ENCODE peak calls at places on chromosomes 12 and 14, in ten cellular contexts. One of them, this sample, is unnamed.

GRCh38 chr14:21802441-21802840 is 128.8 kb upstream of the OR4E1 start:
- DNase-seq in AG04450: no peak
- DNase-seq in cardiac muscle cell: no peak
- DNase-seq in colonic mucosa: no peak
- DNase-seq in SK-N-SH: no peak
- DNase-seq in H1: no peak
- DNase-seq in lower leg skin: no peak
- DNase-seq in lower lobe of right lung: no peak
- DNase-seq in heart left ventricle: no peak
- DNase-seq in sigmoid colon: no peak
- DNase-seq in this sample: no peak

GRCh38 chr14:58768977-58769376 is 131.2 kb downstream of the DACT1 start:
- DNase-seq in AG04450: no peak
- DNase-seq in heart left ventricle: no peak
- DNase-seq in H1: peak
- DNase-seq in SK-N-SH: no peak
- DNase-seq in colonic mucosa: no peak
- DNase-seq in cardiac muscle cell: no peak
- DNase-seq in lower lobe of right lung: no peak
- DNase-seq in sigmoid colon: no peak
- DNase-seq in lower leg skin: no peak
- DNase-seq in this sample: peak

GRCh38 chr14:95486875-95487668 is 29.4 kb downstream of the SYNE3 start:
- DNase-seq in colonic mucosa: peak
- DNase-seq in SK-N-SH: no peak
- DNase-seq in lower leg skin: no peak
- DNase-seq in cardiac muscle cell: no peak
- DNase-seq in AG04450: no peak
- DNase-seq in H1: no peak
- DNase-seq in heart left ventricle: no peak
- DNase-seq in sigmoid colon: no peak
- DNase-seq in lower lobe of right lung: no peak
- DNase-seq in this sample: no peak

GRCh38 chr12:111775205-111776193 is 8.8 kb downstream of the ALDH2 start:
- DNase-seq in AG04450: peak
- DNase-seq in SK-N-SH: peak
- DNase-seq in lower lobe of right lung: peak
- DNase-seq in lower leg skin: peak
- DNase-seq in colonic mucosa: peak
- DNase-seq in sigmoid colon: peak
- DNase-seq in H1: no peak
- DNase-seq in cardiac muscle cell: peak
- DNase-seq in heart left ventricle: peak
- DNase-seq in this sample: peak

GRCh38 chr12:39935275-39935674 is 170.6 kb downstream of the SLC2A13 start:
- DNase-seq in SK-N-SH: no peak
- DNase-seq in sigmoid colon: no peak
- DNase-seq in heart left ventricle: no peak
- DNase-seq in cardiac muscle cell: no peak
- DNase-seq in colonic mucosa: no peak
- DNase-seq in H1: no peak
- DNase-seq in lower leg skin: no peak
- DNase-seq in lower lobe of right lung: no peak
- DNase-seq in AG04450: no peak
- DNase-seq in this sample: no peak

GRCh38 chr12:83172441-83172840 is 485.7 kb downstream of the TMTC2 start:
- DNase-seq in lower lobe of right lung: no peak
- DNase-seq in cardiac muscle cell: no peak
- DNase-seq in SK-N-SH: no peak
- DNase-seq in sigmoid colon: no peak
- DNase-seq in colonic mucosa: no peak
- DNase-seq in lower leg skin: no peak
- DNase-seq in H1: no peak
- DNase-seq in AG04450: no peak
- DNase-seq in heart left ventricle: no peak
- DNase-seq in this sample: no peak

GRCh38 chr14:44612002-44612401 is 104.9 kb upstream of the FSCB start:
- DNase-seq in sigmoid colon: no peak
- DNase-seq in lower leg skin: no peak
- DNase-seq in AG04450: no peak
- DNase-seq in cardiac muscle cell: no peak
- DNase-seq in lower lobe of right lung: no peak
- DNase-seq in heart left ventricle: no peak
- DNase-seq in colonic mucosa: no peak
- DNase-seq in H1: no peak
- DNase-seq in SK-N-SH: no peak
- DNase-seq in this sample: no peak

GRCh38 chr12:48970702-48971334 is 717 bp downstream of the WNT10B start:
- DNase-seq in lower leg skin: no peak
- DNase-seq in colonic mucosa: no peak
- DNase-seq in heart left ventricle: no peak
- DNase-seq in cardiac muscle cell: no peak
- DNase-seq in lower lobe of right lung: no peak
- DNase-seq in H1: no peak
- DNase-seq in AG04450: no peak
- DNase-seq in sigmoid colon: no peak
- DNase-seq in SK-N-SH: peak
- DNase-seq in this sample: peak

GRCh38 chr12:52415870-52416750 is 10.0 kb upstream of the KRT82 start:
- DNase-seq in SK-N-SH: no peak
- DNase-seq in colonic mucosa: peak
- DNase-seq in lower lobe of right lung: no peak
- DNase-seq in lower leg skin: no peak
- DNase-seq in AG04450: peak
- DNase-seq in cardiac muscle cell: no peak
- DNase-seq in heart left ventricle: peak
- DNase-seq in H1: no peak
- DNase-seq in sigmoid colon: peak
- DNase-seq in this sample: no peak

GRCh38 chr14:94036328-94037167 is 10.4 kb downstream of the OTUB2 start:
- DNase-seq in lower leg skin: peak
- DNase-seq in SK-N-SH: peak
- DNase-seq in AG04450: peak
- DNase-seq in heart left ventricle: peak
- DNase-seq in colonic mucosa: peak
- DNase-seq in H1: peak
- DNase-seq in cardiac muscle cell: peak
- DNase-seq in sigmoid colon: no peak
- DNase-seq in lower lobe of right lung: peak
- DNase-seq in this sample: peak

GRCh38 chr12:23945249-23945648 is 4.2 kb downstream of the SOX5 start:
- DNase-seq in colonic mucosa: no peak
- DNase-seq in H1: no peak
- DNase-seq in cardiac muscle cell: no peak
- DNase-seq in lower lobe of right lung: no peak
- DNase-seq in SK-N-SH: no peak
- DNase-seq in lower leg skin: no peak
- DNase-seq in AG04450: no peak
- DNase-seq in sigmoid colon: no peak
- DNase-seq in heart left ventricle: no peak
- DNase-seq in this sample: no peak

GRCh38 chr12:52244615-52244994 is 11.6 kb downstream of the KRT7 start:
- DNase-seq in SK-N-SH: peak
- DNase-seq in lower leg skin: no peak
- DNase-seq in cardiac muscle cell: no peak
- DNase-seq in heart left ventricle: no peak
- DNase-seq in AG04450: no peak
- DNase-seq in H1: no peak
- DNase-seq in lower lobe of right lung: no peak
- DNase-seq in colonic mucosa: no peak
- DNase-seq in sigmoid colon: peak
- DNase-seq in this sample: no peak

GRCh38 chr12:94145231-94145979 is 3.0 kb upstream of the PLXNC1 start:
- DNase-seq in cardiac muscle cell: peak
- DNase-seq in colonic mucosa: no peak
- DNase-seq in AG04450: no peak
- DNase-seq in sigmoid colon: no peak
- DNase-seq in lower lobe of right lung: no peak
- DNase-seq in heart left ventricle: no peak
- DNase-seq in lower leg skin: no peak
- DNase-seq in SK-N-SH: peak
- DNase-seq in H1: no peak
- DNase-seq in this sample: peak

GRCh38 chr14:87178277-87178676 is 814.7 kb downstream of the GALC start:
- DNase-seq in lower lobe of right lung: no peak
- DNase-seq in heart left ventricle: no peak
- DNase-seq in AG04450: no peak
- DNase-seq in SK-N-SH: no peak
- DNase-seq in cardiac muscle cell: no peak
- DNase-seq in colonic mucosa: no peak
- DNase-seq in lower leg skin: no peak
- DNase-seq in H1: no peak
- DNase-seq in sigmoid colon: no peak
- DNase-seq in this sample: no peak

GRCh38 chr12:62284749-62285148 is 24.5 kb downstream of the USP15 start:
- DNase-seq in SK-N-SH: no peak
- DNase-seq in lower leg skin: no peak
- DNase-seq in H1: no peak
- DNase-seq in lower lobe of right lung: no peak
- DNase-seq in sigmoid colon: no peak
- DNase-seq in AG04450: no peak
- DNase-seq in colonic mucosa: no peak
- DNase-seq in heart left ventricle: no peak
- DNase-seq in cardiac muscle cell: no peak
- DNase-seq in this sample: no peak

GRCh38 chr14:20001863-20002262 is at the start of gene OR4Q2:
- DNase-seq in AG04450: no peak
- DNase-seq in cardiac muscle cell: no peak
- DNase-seq in colonic mucosa: no peak
- DNase-seq in H1: no peak
- DNase-seq in lower leg skin: no peak
- DNase-seq in sigmoid colon: no peak
- DNase-seq in heart left ventricle: no peak
- DNase-seq in lower lobe of right lung: no peak
- DNase-seq in SK-N-SH: no peak
- DNase-seq in this sample: no peak
- TF ChIP-seq CTCF in AG04450: no peak
- TF ChIP-seq CTCF in cardiac muscle cell: no peak
- TF ChIP-seq CTCF in colonic mucosa: no peak
- TF ChIP-seq CTCF in H1: no peak
- TF ChIP-seq CTCF in lower leg skin: no peak
- TF ChIP-seq CTCF in sigmoid colon: no peak
- TF ChIP-seq CTCF in heart left ventricle: no peak
- TF ChIP-seq CTCF in lower lobe of right lung: no peak
- TF ChIP-seq CTCF in SK-N-SH: no peak
- TF ChIP-seq CTCF in this sample: no peak

DNA sequence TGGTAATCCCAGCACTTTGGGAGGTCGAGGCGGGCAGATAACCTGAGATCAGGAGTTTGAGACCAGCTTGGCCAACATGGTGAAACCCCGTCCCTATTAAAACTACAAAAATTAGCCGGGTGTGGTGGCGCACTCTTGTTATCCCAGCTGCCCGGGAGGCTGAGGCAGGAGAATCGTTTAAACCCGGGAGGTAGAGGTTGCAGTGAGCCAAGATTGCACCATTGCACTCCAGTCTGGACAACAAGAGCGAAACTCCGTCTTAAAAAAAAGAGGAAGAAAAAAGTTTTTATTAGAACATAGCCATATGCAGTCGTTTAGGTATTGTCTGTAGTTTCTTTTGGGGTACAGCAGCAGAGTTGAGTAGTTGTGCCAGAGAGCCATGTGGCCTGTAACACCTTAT is 2.0 kb downstream of the ADIPOR2 start:
- DNase-seq in cardiac muscle cell: no peak
- DNase-seq in colonic mucosa: no peak
- DNase-seq in heart left ventricle: no peak
- DNase-seq in SK-N-SH: no peak
- DNase-seq in lower lobe of right lung: no peak
- DNase-seq in AG04450: no peak
- DNase-seq in sigmoid colon: no peak
- DNase-seq in lower leg skin: no peak
- DNase-seq in H1: no peak
- DNase-seq in this sample: no peak
- H3K4me3 ChIP-seq in cardiac muscle cell: no peak
- H3K4me3 ChIP-seq in colonic mucosa: no peak
- H3K4me3 ChIP-seq in heart left ventricle: no peak
- H3K4me3 ChIP-seq in SK-N-SH: no peak
- H3K4me3 ChIP-seq in lower lobe of right lung: peak
- H3K4me3 ChIP-seq in AG04450: no peak
- H3K4me3 ChIP-seq in sigmoid colon: no peak
- H3K4me3 ChIP-seq in lower leg skin: no peak
- H3K4me3 ChIP-seq in H1: no peak
- H3K4me3 ChIP-seq in this sample: peak

GRCh38 chr14:35985504-35986218 is 159.5 kb downstream of the BRMS1L start:
- DNase-seq in lower lobe of right lung: no peak
- DNase-seq in sigmoid colon: no peak
- DNase-seq in heart left ventricle: no peak
- DNase-seq in colonic mucosa: no peak
- DNase-seq in lower leg skin: no peak
- DNase-seq in H1: no peak
- DNase-seq in cardiac muscle cell: peak
- DNase-seq in SK-N-SH: no peak
- DNase-seq in AG04450: no peak
- DNase-seq in this sample: no peak
- TF ChIP-seq CTCF in lower lobe of right lung: no peak
- TF ChIP-seq CTCF in sigmoid colon: no peak
- TF ChIP-seq CTCF in heart left ventricle: no peak
- TF ChIP-seq CTCF in colonic mucosa: no peak
- TF ChIP-seq CTCF in lower leg skin: no peak
- TF ChIP-seq CTCF in H1: no peak
- TF ChIP-seq CTCF in cardiac muscle cell: no peak
- TF ChIP-seq CTCF in SK-N-SH: no peak
- TF ChIP-seq CTCF in AG04450: peak
- TF ChIP-seq CTCF in this sample: no peak

GRCh38 chr12:93020998-93021597 is 92.0 kb upstream of the EEA1 start:
- DNase-seq in H1: no peak
- DNase-seq in sigmoid colon: no peak
- DNase-seq in SK-N-SH: no peak
- DNase-seq in AG04450: no peak
- DNase-seq in cardiac muscle cell: no peak
- DNase-seq in heart left ventricle: no peak
- DNase-seq in lower leg skin: no peak
- DNase-seq in lower lobe of right lung: no peak
- DNase-seq in colonic mucosa: no peak
- DNase-seq in this sample: peak

GRCh38 chr12:93018610-93019009 is 89.5 kb upstream of the EEA1 start:
- DNase-seq in H1: no peak
- DNase-seq in lower leg skin: no peak
- DNase-seq in cardiac muscle cell: no peak
- DNase-seq in lower lobe of right lung: no peak
- DNase-seq in SK-N-SH: no peak
- DNase-seq in AG04450: no peak
- DNase-seq in sigmoid colon: no peak
- DNase-seq in colonic mucosa: peak
- DNase-seq in heart left ventricle: no peak
- DNase-seq in this sample: no peak

GRCh38 chr12:93019911-93020224 is 90.8 kb upstream of the EEA1 start:
- DNase-seq in sigmoid colon: no peak
- DNase-seq in lower lobe of right lung: no peak
- DNase-seq in SK-N-SH: no peak
- DNase-seq in AG04450: no peak
- DNase-seq in H1: no peak
- DNase-seq in lower leg skin: no peak
- DNase-seq in colonic mucosa: peak
- DNase-seq in cardiac muscle cell: no peak
- DNase-seq in heart left ventricle: no peak
- DNase-seq in this sample: no peak

GRCh38 chr12:93020225-93020997 is 91.3 kb upstream of the EEA1 start:
- DNase-seq in AG04450: no peak
- DNase-seq in lower leg skin: no peak
- DNase-seq in SK-N-SH: no peak
- DNase-seq in H1: no peak
- DNase-seq in sigmoid colon: no peak
- DNase-seq in cardiac muscle cell: no peak
- DNase-seq in colonic mucosa: peak
- DNase-seq in heart left ventricle: no peak
- DNase-seq in lower lobe of right lung: no peak
- DNase-seq in this sample: peak

GRCh38 chr12:93019240-93019910 is 90.3 kb upstream of the EEA1 start:
- DNase-seq in AG04450: no peak
- DNase-seq in cardiac muscle cell: no peak
- DNase-seq in lower lobe of right lung: no peak
- DNase-seq in SK-N-SH: no peak
- DNase-seq in heart left ventricle: no peak
- DNase-seq in sigmoid colon: no peak
- DNase-seq in H1: no peak
- DNase-seq in colonic mucosa: no peak
- DNase-seq in lower leg skin: no peak
- DNase-seq in this sample: no peak
- H3K4me3 ChIP-seq in AG04450: no peak
- H3K4me3 ChIP-seq in cardiac muscle cell: no peak
- H3K4me3 ChIP-seq in lower lobe of right lung: no peak
- H3K4me3 ChIP-seq in SK-N-SH: no peak
- H3K4me3 ChIP-seq in heart left ventricle: no peak
- H3K4me3 ChIP-seq in sigmoid colon: no peak
- H3K4me3 ChIP-seq in H1: no peak
- H3K4me3 ChIP-seq in colonic mucosa: no peak
- H3K4me3 ChIP-seq in lower leg skin: no peak
- H3K4me3 ChIP-seq in this sample: no peak

This sample was measured in endodermal cell.